ENCODE peak calls at places on chromosomes 6 and 20, in seven cellular contexts. K is GM12891, Y is ascending aorta, W is NAMALWA, A is neural crest cell, V is mammary epithelial cell, B is M059J. D is an unnamed sample.

GRCh38 chr6:166540631-166541331 is 45.7 kb downstream of the RAMACL start:
- DNase-seq in K (peak; percentile 69), W (peak; percentile 19), B (peak; percentile 75), Y (no peak), V (no peak), A (no peak), D (no peak)

GRCh38 chr6:139544699-139545052 is 170.2 kb upstream of the CITED2 start:
- DNase-seq in V (no peak), Y (no peak), B (peak; percentile 57), A (no peak), W (no peak), K (no peak), D (no peak)

GRCh38 chr20:45095753-45096371 is 5.1 kb downstream of the KCNS1 start:
- DNase-seq in W (peak; percentile 82), B (peak; percentile 79), K (no peak), A (peak; percentile 50), V (peak; percentile 44), Y (no peak), D (peak; percentile 72)

GRCh38 chr20:62405981-62406513 is 1.0 kb downstream of the CABLES2 start:
- DNase-seq in W (no peak), Y (no peak), K (no peak), V (no peak), A (no peak), B (no peak), D (no peak)

GRCh38 chr6:106858653-106859092 is 115.9 kb downstream of the CD24 start:
- DNase-seq in K (no peak), V (peak; percentile 93), B (peak; percentile 77), Y (no peak), A (no peak), W (no peak), D (peak; percentile 94)

GRCh38 chr6:22880686-22881433 is 311.5 kb downstream of the HDGFL1 start:
- DNase-seq in V (peak; percentile 96), A (no peak), K (no peak), B (peak; percentile 99), W (no peak), Y (no peak), D (peak; percentile 96)

GRCh38 chr6:72740135-72740534 is 118.3 kb downstream of the KCNQ5 start:
- DNase-seq in K (peak; percentile 16), B (no peak), W (no peak), A (no peak), V (no peak), Y (no peak), D (no peak)

GRCh38 chr20:62822788-62823651 is 6.2 kb downstream of the COL9A3 start:
- DNase-seq in K (peak; percentile 93), A (no peak), Y (no peak), V (no peak), B (peak; percentile 80), W (peak; percentile 97), D (peak; percentile 57)

GRCh38 chr6:40425192-40425919 is 161.8 kb downstream of the LRFN2 start:
- DNase-seq in A (no peak), Y (no peak), V (no peak), B (no peak), K (no peak), W (no peak), D (peak; percentile 19)

GRCh38 chr20:51966296-51966971 is 164.1 kb upstream of the SALL4 start:
- DNase-seq in Y (no peak), V (peak; percentile 36), A (peak; percentile 52), W (peak; percentile 58), K (peak; percentile 13), B (peak; percentile 86), D (peak; percentile 68)

GRCh38 chr6:157461000-157461915 is 80.3 kb downstream of the ZDHHC14 start:
- DNase-seq in K (peak; percentile 35), W (peak; percentile 65), A (no peak), B (peak; percentile 68), V (no peak), Y (no peak), D (no peak)

GRCh38 chr6:39980839-39981580 is 46.7 kb upstream of the MOCS1 start:
- DNase-seq in V (peak; percentile 31), A (peak; percentile 25), Y (no peak), W (peak; percentile 61), B (peak; percentile 58), K (peak; percentile 10), D (peak; percentile 46)

GRCh38 chr6:130778946-130779657 is 48.1 kb upstream of the SMLR1 start:
- DNase-seq in Y (no peak), K (no peak), B (peak; percentile 81), V (peak; percentile 5), A (no peak), W (no peak), D (peak; percentile 36)

GRCh38 chr6:87539554-87539953 is 50.2 kb downstream of the RARS2 start:
- DNase-seq in A (no peak), K (no peak), V (no peak), B (no peak), Y (no peak), W (no peak), D (no peak)

GRCh38 chr6:110179406-110180227 is at the start of gene WASF1:
- DNase-seq in V (peak; percentile 98), B (peak; percentile 99), Y (peak; percentile 84), K (peak; percentile 57), A (peak; percentile 94), W (peak; percentile 97), D (peak; percentile 99)

GRCh38 chr6:509676-510075 is 118.1 kb downstream of the IRF4 start:
- DNase-seq in K (no peak), W (no peak), A (no peak), B (no peak), Y (no peak), V (no peak), D (no peak)

GRCh38 chr20:62025394-62025793 is 40.3 kb downstream of the TAF4 start:
- DNase-seq in V (no peak), A (no peak), B (no peak), Y (no peak), K (no peak), W (no peak), D (no peak)

D was measured in epithelial cell of esophagus.